ENCODE peak calls at places on chromosomes 4 and X, in seven cellular contexts. N is upper lobe of left lung; V is CD4-positive, CD25-positive, alpha-beta regulatory T cell; E is fibroblast of lung; J is BE2C; X is upper lobe of right lung; C is IMR-90. R is an unnamed sample. For H3K9me3 and H3K4me1, the result is how much of the 10 kb centered on the place peaks cover.

GRCh38 chrX:154378799-154379568 is at the start of gene EMD:
- DNase-seq in N (peak), J (peak), C (peak), E (peak), V (peak), X (peak), R (peak)

GRCh38 chr4:166290426-166290825 is 417.4 kb downstream of the TLL1 start:
- DNase-seq in J (no peak), N (no peak), X (no peak), V (no peak), C (no peak), E (no peak), R (no peak)

GRCh38 chrX:12719837-12720236 is 71.4 kb upstream of the PRPS2 start:
- DNase-seq in C (no peak), X (no peak), J (no peak), V (no peak), E (no peak), N (no peak), R (no peak)

GRCh38 chr4:5753766-5754528 is 42.9 kb downstream of the EVC start:
- DNase-seq in N (no peak), V (no peak), C (peak), J (no peak), E (peak), X (peak), R (no peak)

GRCh38 chr4:56730097-56730496 is 49.0 kb upstream of the HOPX start:
- DNase-seq in N (no peak), J (no peak), X (no peak), E (no peak), C (no peak), V (no peak), R (no peak)

GRCh38 chr4:4672397-4672796 is 130.5 kb upstream of the STX18 start:
- DNase-seq in N (no peak), J (no peak), C (no peak), X (no peak), E (no peak), V (no peak), R (no peak)

GRCh38 chrX:16807548-16807947 is 21.3 kb downstream of the TXLNG start:
- DNase-seq in C (peak), V (no peak), E (peak), J (no peak), X (no peak), N (no peak), R (no peak)

GRCh38 chrX:150647331-150647730 is 45.9 kb upstream of the MTMR1 start:
- DNase-seq in N (no peak), V (no peak), X (no peak), E (no peak), J (no peak), C (no peak), R (no peak)

GRCh38 chrX:155027509-155028066 is 944 bp downstream of the FUNDC2 start:
- DNase-seq in J (no peak), C (peak), V (no peak), E (peak), X (no peak), N (no peak), R (no peak)

DNA sequence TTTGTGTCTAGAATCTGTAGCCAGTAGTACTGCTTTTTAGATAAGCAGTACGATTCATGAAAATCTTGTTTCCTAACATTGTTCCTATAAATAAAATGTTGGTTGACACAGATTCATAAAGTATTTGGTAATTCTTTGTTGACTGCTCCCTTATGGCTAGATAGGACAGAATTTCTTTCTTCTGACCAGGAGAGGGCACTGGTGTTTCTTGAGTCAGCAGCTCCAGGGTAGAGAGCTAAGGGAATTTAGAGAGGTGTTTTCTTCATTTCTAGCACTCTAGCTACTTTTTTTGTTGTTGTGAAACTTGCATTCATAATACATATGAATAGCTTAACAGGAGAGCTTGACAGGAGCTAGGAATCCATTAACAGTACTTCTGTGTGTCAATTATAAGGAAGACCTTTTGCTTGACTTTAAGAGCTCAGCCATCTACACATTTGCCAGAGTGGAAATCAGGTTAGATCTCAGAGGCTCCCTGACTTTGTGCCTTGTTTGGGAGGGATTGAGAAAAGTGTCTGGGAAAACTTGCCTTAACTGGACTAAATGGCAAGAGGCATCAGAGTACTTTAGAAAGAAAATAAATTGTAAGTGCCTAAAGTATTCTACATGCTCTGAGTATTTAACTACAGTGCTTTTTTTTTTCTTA is 756.1 kb downstream of the SH3BGRL start:
- DNase-seq in J (no peak), X (no peak), C (peak), V (no peak), E (peak), N (no peak), R (no peak)
- H3K9me3 ChIP-seq in J (under half), X (under half), C (under half), V (under half), E (under half), N (under half), R (under half)

DNA sequence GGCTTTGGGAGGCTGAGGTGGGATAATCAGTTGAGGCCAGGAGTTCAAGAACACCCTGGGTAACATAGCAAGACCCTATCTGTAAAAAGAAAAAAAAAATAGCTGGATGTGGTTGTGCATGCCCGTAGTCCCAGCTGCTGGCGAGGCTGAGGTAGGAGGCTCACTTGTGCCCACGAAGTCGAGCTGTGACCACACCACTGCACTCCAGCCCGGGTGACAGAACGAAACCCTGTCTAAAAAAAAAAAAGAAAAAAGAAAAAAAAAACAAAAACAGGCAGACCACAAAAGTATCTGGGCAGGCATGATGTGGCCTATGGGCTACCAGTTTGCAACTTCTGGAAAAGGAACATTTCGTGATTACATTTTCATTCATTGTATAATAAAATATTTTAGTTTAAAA is 38.1 kb upstream of the RASGEF1B start:
- DNase-seq in N (no peak), J (no peak), E (no peak), C (no peak), V (no peak), X (no peak), R (no peak)
- H3K4me1 ChIP-seq in N (under half), J (under half), E (under half), C (under half), V (under half), X (under half), R (under half)

GRCh38 chr4:123381996-123382395 is 14.6 kb upstream of the SPRY1 start:
- DNase-seq in X (no peak), J (no peak), V (no peak), E (peak), C (no peak), N (no peak), R (no peak)
- H3K9me3 ChIP-seq in X (under half), J (under half), V (under half), E (under half), C (under half), N (under half), R (under half)

GRCh38 chr4:7652451-7652871 is 217.7 kb upstream of the PSAPL1 start:
- DNase-seq in N (peak), X (no peak), V (no peak), J (no peak), C (no peak), E (peak), R (no peak)
- H3K4me1 ChIP-seq in N (under half), X (under half), V (under half), J (under half), C (under half), E (under half), R (under half)

GRCh38 chr4:14284578-14284977 is 657.1 kb upstream of the BOD1L1 start:
- DNase-seq in X (no peak), J (no peak), V (no peak), E (no peak), C (no peak), N (no peak), R (no peak)

GRCh38 chr4:14280567-14280966 is 653.0 kb upstream of the BOD1L1 start:
- DNase-seq in J (no peak), C (no peak), V (no peak), E (no peak), N (no peak), X (no peak), R (no peak)
- H3K9me3 ChIP-seq in J (under half), C (under half), V (under half), E (under half), N (under half), X (under half), R (under half)

DNA sequence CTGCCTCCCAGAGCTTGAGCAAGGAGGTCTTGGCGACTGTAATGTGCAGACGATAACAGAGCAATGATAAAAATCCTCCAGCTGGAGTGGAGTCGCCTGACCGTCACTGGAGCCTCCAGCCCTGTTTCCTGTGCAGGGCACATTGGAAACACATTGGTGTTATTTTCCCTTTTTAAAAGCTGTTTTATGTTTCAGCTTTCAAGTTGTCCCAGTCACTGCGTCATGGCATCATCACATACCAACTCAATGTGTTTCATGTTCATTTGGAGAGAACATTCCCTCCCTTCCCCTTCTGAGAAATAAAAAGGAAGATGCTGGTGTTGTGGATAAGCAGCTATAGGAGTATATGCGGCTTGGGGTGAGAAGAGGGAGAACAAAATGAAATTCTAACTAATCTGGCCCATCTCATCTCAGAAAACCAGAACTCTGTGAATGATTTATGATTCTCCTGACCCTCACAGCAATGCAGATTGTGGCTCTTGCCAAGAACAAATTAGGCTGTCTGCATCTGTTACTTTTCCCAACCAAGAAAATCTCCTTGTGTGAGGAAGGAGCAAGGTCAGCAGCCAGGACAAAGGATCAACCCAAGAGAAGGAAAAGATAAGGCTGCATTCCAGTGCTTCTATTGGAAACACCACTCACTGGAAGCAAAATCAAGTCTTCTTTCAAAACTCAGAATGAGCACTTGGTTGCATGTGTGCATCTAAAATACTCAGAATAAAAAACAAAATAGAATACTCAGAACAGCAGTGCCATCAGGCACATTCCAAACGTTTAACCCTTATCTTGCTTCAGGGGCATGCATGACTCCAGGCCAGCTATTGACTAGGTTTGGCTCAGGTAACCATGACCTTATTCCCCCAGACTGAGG is 134.4 kb downstream of the RASL11B start:
- DNase-seq in E (peak), C (peak), J (peak), N (no peak), V (no peak), X (no peak), R (no peak)
- H3K4me1 ChIP-seq in E (under half), C (under half), J (under half), N (under half), V (under half), X (under half), R (under half)

R was measured in ascending aorta.